ENCODE peak calls at places on chromosomes 12 and 14, in nine cellular contexts. B is naive thymus-derived CD8-positive, alpha-beta T cell; C is T1000; W is SK-MEL-5; G is epithelial cell of esophagus; U is GM12865; A is AG04449; V is SW 1271; F is T follicular helper cell. O is an unnamed sample.

GRCh38 chr12:26546535-26547314 is 286.3 kb downstream of the ITPR2 start:
- DNase-seq in B (no peak), G (no peak), U (no peak), W (no peak), C (no peak), V (no peak), F (no peak), A (no peak), O (no peak)

GRCh38 chr14:79057333-79057732 is 887.2 kb downstream of the NRXN3 start:
- DNase-seq in W (no peak), C (no peak), U (no peak), B (no peak), G (no peak), A (no peak), V (no peak), F (no peak), O (no peak)

GRCh38 chr14:43540948-43541347 is 966.1 kb downstream of the FSCB start:
- DNase-seq in W (peak; percentile 72), C (no peak), V (no peak), G (no peak), B (no peak), F (no peak), A (no peak), U (no peak), O (no peak)

GRCh38 chr12:5165296-5165970 is 121.8 kb downstream of the KCNA5 start:
- DNase-seq in F (no peak), C (no peak), W (no peak), U (no peak), G (no peak), B (no peak), V (no peak), A (no peak), O (no peak)

GRCh38 chr14:31418440-31418839 is 1.9 kb downstream of the HEATR5A start:
- DNase-seq in W (no peak), F (no peak), B (no peak), A (no peak), U (no peak), V (no peak), G (no peak), C (no peak), O (no peak)

GRCh38 chr14:57960946-57961792 is 95.3 kb upstream of the SLC35F4 start:
- DNase-seq in C (no peak), W (no peak), G (no peak), U (no peak), A (no peak), B (no peak), V (no peak), F (no peak), O (no peak)

GRCh38 chr12:22286569-22286968 is 47.9 kb downstream of the ST8SIA1 start:
- DNase-seq in U (no peak), G (no peak), C (no peak), A (peak; percentile 93), F (no peak), W (no peak), B (no peak), V (no peak), O (peak; percentile 74)

GRCh38 chr12:131218291-131219172 is 264.8 kb downstream of the ADGRD1 start:
- DNase-seq in C (no peak), G (no peak), V (no peak), W (peak; percentile 46), B (no peak), F (no peak), A (no peak), U (peak; percentile 49), O (no peak)

GRCh38 chr12:130813436-130813835 is 25.6 kb downstream of the STX2 start:
- DNase-seq in B (no peak), W (no peak), G (no peak), U (peak; percentile 46), V (no peak), C (no peak), A (no peak), F (no peak), O (no peak)

GRCh38 chr14:37466003-37466622 is 128.9 kb downstream of the FOXA1 start:
- DNase-seq in F (no peak), G (peak; percentile 44), V (no peak), A (no peak), C (no peak), B (no peak), U (no peak), W (no peak), O (no peak)

GRCh38 chr14:61472025-61472672 is 150.8 kb downstream of the PRKCH start:
- DNase-seq in U (peak; percentile 39), A (peak; percentile 99), G (peak; percentile 96), B (peak; percentile 53), C (peak; percentile 57), F (peak; percentile 35), W (peak; percentile 47), V (peak; percentile 26), O (peak; percentile 96)

GRCh38 chr12:79650440-79650839 is 40.3 kb downstream of the PAWR start:
- DNase-seq in W (no peak), A (no peak), G (no peak), B (no peak), U (no peak), F (no peak), V (no peak), C (no peak), O (no peak)

GRCh38 chr12:48883305-48884171 is 17.9 kb upstream of the RND1 start:
- DNase-seq in C (no peak), B (no peak), V (no peak), W (no peak), G (no peak), A (no peak), U (no peak), F (no peak), O (no peak)

GRCh38 chr14:54502602-54503001 is 7.1 kb upstream of the CGRRF1 start:
- DNase-seq in V (no peak), B (no peak), C (no peak), F (no peak), U (no peak), G (no peak), W (no peak), A (no peak), O (no peak)

GRCh38 chr14:70791971-70792370 is 17.3 kb downstream of the MAP3K9 start:
- DNase-seq in F (no peak), B (no peak), A (no peak), C (no peak), W (no peak), V (no peak), U (no peak), G (no peak), O (no peak)

GRCh38 chr12:123995023-123995422 is 22.0 kb downstream of the ZNF664 start:
- DNase-seq in B (no peak), V (no peak), G (peak; percentile 88), A (no peak), C (no peak), U (no peak), W (no peak), F (no peak), O (no peak)

GRCh38 chr14:44846232-44846824 is 115.4 kb downstream of the KLHL28 start:
- DNase-seq in A (no peak), U (peak; percentile 54), G (peak; percentile 54), W (peak; percentile 70), F (no peak), V (no peak), B (peak; percentile 46), C (no peak), O (no peak)

O was measured in BJ.